ENCODE peak calls at places on chromosomes 4 and X, in four cellular contexts. One of them, this sample, is unnamed.

GRCh38 chr4:185383451-185383850 is 12.3 kb downstream of the LRP2BP start:
- DNase-seq in thoracic aorta: no peak
- DNase-seq in HCT116: no peak
- DNase-seq in astrocyte of the spinal cord: no peak
- DNase-seq in this sample: no peak

GRCh38 chr4:168844261-168845039 is 165.6 kb downstream of the CBR4 start:
- DNase-seq in thoracic aorta: no peak
- DNase-seq in HCT116: no peak
- DNase-seq in astrocyte of the spinal cord: no peak
- DNase-seq in this sample: no peak

GRCh38 chr4:61400446-61400845 is 200.3 kb downstream of the ADGRL3 start:
- DNase-seq in thoracic aorta: no peak
- DNase-seq in HCT116: no peak
- DNase-seq in astrocyte of the spinal cord: no peak
- DNase-seq in this sample: no peak

GRCh38 chr4:145618210-145618911 is 824 bp upstream of the MMAA start:
- DNase-seq in thoracic aorta: no peak
- DNase-seq in HCT116: no peak
- DNase-seq in astrocyte of the spinal cord: no peak
- DNase-seq in this sample: no peak

GRCh38 chr4:168164915-168165548 is 72.7 kb downstream of the ANXA10 start:
- DNase-seq in thoracic aorta: no peak
- DNase-seq in HCT116: no peak
- DNase-seq in astrocyte of the spinal cord: no peak
- DNase-seq in this sample: no peak

GRCh38 chrX:53265771-53266170 is 15.6 kb downstream of the IQSEC2 start:
- DNase-seq in thoracic aorta: no peak
- DNase-seq in HCT116: no peak
- DNase-seq in astrocyte of the spinal cord: peak
- DNase-seq in this sample: no peak

GRCh38 chrX:106905064-106905708 is 2.0 kb upstream of the RIPPLY1 start:
- DNase-seq in thoracic aorta: no peak
- DNase-seq in HCT116: no peak
- DNase-seq in astrocyte of the spinal cord: no peak
- DNase-seq in this sample: no peak

GRCh38 chr4:150209140-150209829 is 131.0 kb downstream of the DCLK2 start:
- DNase-seq in thoracic aorta: no peak
- DNase-seq in HCT116: peak
- DNase-seq in astrocyte of the spinal cord: peak
- DNase-seq in this sample: no peak

GRCh38 chr4:1887065-1887464 is 15.9 kb downstream of the NSD2 start:
- DNase-seq in thoracic aorta: no peak
- DNase-seq in HCT116: no peak
- DNase-seq in astrocyte of the spinal cord: no peak
- DNase-seq in this sample: no peak

GRCh38 chrX:8971116-8971515 is 62.8 kb downstream of the FAM9B start:
- DNase-seq in thoracic aorta: no peak
- DNase-seq in HCT116: peak
- DNase-seq in astrocyte of the spinal cord: peak
- DNase-seq in this sample: peak

GRCh38 chrX:85851418-85851817 is 195.9 kb downstream of the CHM start:
- DNase-seq in thoracic aorta: no peak
- DNase-seq in HCT116: peak
- DNase-seq in astrocyte of the spinal cord: no peak
- DNase-seq in this sample: no peak

GRCh38 chr4:181536753-181537434 is 706.3 kb upstream of the TENM3 start:
- DNase-seq in thoracic aorta: no peak
- DNase-seq in HCT116: no peak
- DNase-seq in astrocyte of the spinal cord: no peak
- DNase-seq in this sample: no peak

GRCh38 chrX:78747471-78747870 is at the start of gene LPAR4:
- DNase-seq in thoracic aorta: no peak
- DNase-seq in HCT116: no peak
- DNase-seq in astrocyte of the spinal cord: peak
- DNase-seq in this sample: no peak

GRCh38 chrX:2723316-2723879 is 28.4 kb upstream of the XG start:
- DNase-seq in thoracic aorta: no peak
- DNase-seq in HCT116: no peak
- DNase-seq in astrocyte of the spinal cord: no peak
- DNase-seq in this sample: no peak

DNA sequence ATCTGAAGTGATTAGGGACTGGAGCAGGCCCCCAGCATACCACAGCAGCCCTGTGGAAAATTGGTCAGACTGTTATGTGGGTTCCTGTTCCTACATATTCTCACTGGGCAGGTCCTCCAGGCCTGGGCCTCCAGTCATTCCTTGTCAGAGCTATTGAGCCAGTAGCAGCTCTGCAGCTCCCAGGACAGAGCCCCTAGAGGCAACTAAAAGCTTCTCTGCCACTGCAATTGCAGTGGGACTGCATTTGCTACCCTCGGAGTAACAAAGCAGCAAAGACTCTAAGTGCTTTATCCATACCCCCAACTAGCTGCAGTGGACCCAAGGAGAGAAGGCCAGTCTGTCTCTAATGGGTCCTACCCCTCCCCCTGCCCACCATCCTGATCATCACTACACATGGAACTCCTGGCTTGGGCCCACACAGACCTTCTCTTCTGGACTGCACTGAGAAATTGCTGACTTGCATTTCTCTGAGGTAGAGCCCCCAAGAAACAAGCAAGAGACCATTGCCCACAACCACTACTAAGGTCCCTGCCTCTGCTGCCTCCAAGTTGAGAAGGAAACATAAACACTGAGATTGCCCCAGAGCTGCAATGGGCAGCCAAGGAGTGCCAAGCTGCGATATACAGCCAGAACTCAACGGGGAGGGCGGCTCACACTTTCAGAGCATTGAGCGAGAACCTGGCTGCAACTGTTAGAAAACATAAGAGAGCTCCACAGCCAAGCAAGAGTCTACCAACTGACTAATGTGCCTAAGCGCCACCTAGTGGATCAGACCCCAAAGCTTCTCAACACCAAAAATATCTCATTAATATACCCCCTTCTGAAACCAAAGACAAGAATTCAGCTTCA is 738.7 kb upstream of the NDST4 start:
- DNase-seq in thoracic aorta: no peak
- DNase-seq in HCT116: peak
- DNase-seq in astrocyte of the spinal cord: peak
- DNase-seq in this sample: no peak
- TF ChIP-seq CTCF in thoracic aorta: no peak
- TF ChIP-seq CTCF in HCT116: peak
- TF ChIP-seq CTCF in astrocyte of the spinal cord: peak
- TF ChIP-seq CTCF in this sample: no peak

DNA sequence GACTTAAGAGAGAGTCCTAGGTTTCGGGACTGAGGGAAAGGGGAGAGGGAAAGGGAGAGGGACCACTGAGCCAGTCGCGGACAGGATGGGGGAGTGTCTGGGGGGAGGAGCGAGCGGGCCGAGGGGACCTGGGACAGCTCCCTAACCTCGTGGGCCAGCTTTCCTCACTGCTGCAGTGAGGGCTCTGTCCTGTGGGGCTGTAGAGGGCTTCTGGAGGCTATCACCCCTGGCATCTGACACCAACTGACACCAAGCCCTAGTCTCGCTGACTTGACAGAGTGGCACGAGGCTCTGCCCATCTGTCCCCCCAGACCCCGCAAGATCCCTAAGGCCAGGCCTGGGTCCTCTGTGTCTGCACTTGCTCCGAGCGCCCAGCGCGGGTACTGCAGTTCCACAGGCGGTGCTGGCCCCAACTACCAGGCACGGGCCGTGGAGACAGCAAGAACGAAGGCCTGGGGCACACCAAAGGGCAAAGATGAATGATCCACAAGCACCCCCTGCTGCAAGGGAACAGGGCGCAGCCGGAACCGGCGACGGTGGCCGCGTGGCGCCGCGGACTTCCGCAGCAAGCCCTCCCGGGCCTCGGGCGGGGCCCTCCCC is 465 bp downstream of the HAUS7 start:
- DNase-seq in thoracic aorta: no peak
- DNase-seq in HCT116: no peak
- DNase-seq in astrocyte of the spinal cord: peak
- DNase-seq in this sample: no peak
- TF ChIP-seq CTCF in thoracic aorta: no peak
- TF ChIP-seq CTCF in HCT116: peak
- TF ChIP-seq CTCF in astrocyte of the spinal cord: no peak
- TF ChIP-seq CTCF in this sample: no peak

GRCh38 chr4:48907706-48908477 is 1.3 kb upstream of the OCIAD2 start:
- DNase-seq in thoracic aorta: no peak
- DNase-seq in HCT116: no peak
- DNase-seq in astrocyte of the spinal cord: no peak
- DNase-seq in this sample: no peak

GRCh38 chr4:48904541-48905142 is 1.9 kb downstream of the OCIAD2 start:
- DNase-seq in thoracic aorta: no peak
- DNase-seq in HCT116: no peak
- DNase-seq in astrocyte of the spinal cord: peak
- DNase-seq in this sample: no peak

GRCh38 chr4:48904101-48904500 is 2.5 kb downstream of the OCIAD2 start:
- DNase-seq in thoracic aorta: no peak
- DNase-seq in HCT116: no peak
- DNase-seq in astrocyte of the spinal cord: no peak
- DNase-seq in this sample: no peak

GRCh38 chr4:48906283-48907173 is at the start of gene OCIAD2:
- DNase-seq in thoracic aorta: no peak
- DNase-seq in HCT116: peak
- DNase-seq in astrocyte of the spinal cord: peak
- DNase-seq in this sample: no peak

GRCh38 chr4:48905363-48906015 is 1.1 kb downstream of the OCIAD2 start:
- DNase-seq in thoracic aorta: no peak
- DNase-seq in HCT116: no peak
- DNase-seq in astrocyte of the spinal cord: peak
- DNase-seq in this sample: no peak
- TF ChIP-seq CTCF in thoracic aorta: no peak
- TF ChIP-seq CTCF in HCT116: peak
- TF ChIP-seq CTCF in astrocyte of the spinal cord: peak
- TF ChIP-seq CTCF in this sample: no peak

GRCh38 chrX:51463322-51463721 is 33.1 kb downstream of the NUDT11 start:
- DNase-seq in thoracic aorta: no peak
- DNase-seq in HCT116: no peak
- DNase-seq in astrocyte of the spinal cord: no peak
- DNase-seq in this sample: no peak

GRCh38 chrX:51456814-51457213 is 39.6 kb downstream of the NUDT11 start:
- DNase-seq in thoracic aorta: no peak
- DNase-seq in HCT116: no peak
- DNase-seq in astrocyte of the spinal cord: no peak
- DNase-seq in this sample: no peak

GRCh38 chrX:51461053-51462050 is 35.0 kb downstream of the NUDT11 start:
- DNase-seq in thoracic aorta: no peak
- DNase-seq in HCT116: peak
- DNase-seq in astrocyte of the spinal cord: peak
- DNase-seq in this sample: peak

GRCh38 chrX:51456246-51456645 is 40.1 kb downstream of the NUDT11 start:
- DNase-seq in thoracic aorta: no peak
- DNase-seq in HCT116: no peak
- DNase-seq in astrocyte of the spinal cord: no peak
- DNase-seq in this sample: no peak

DNA sequence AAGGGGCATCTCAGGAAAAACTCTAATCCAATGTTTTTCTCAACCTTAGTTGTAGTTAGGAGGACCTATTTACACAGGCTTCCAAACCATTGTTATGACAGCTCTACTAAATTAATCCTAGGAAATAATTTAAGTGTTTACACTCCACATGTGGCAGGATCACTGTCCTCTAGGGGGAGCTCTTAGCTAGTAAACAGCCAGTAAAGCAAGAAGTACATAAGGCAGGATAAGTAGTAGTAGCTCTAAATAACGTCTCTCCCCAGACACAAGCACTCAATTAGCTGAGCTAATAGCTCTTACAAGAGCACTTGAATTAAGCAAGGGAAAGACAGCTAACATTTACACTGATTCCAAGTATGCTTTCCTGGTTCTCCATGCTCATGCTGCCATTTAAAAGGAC is 37.3 kb downstream of the NUDT11 start:
- DNase-seq in thoracic aorta: no peak
- DNase-seq in HCT116: peak
- DNase-seq in astrocyte of the spinal cord: peak
- DNase-seq in this sample: no peak
- TF ChIP-seq CTCF in thoracic aorta: no peak
- TF ChIP-seq CTCF in HCT116: peak
- TF ChIP-seq CTCF in astrocyte of the spinal cord: peak
- TF ChIP-seq CTCF in this sample: peak

DNA sequence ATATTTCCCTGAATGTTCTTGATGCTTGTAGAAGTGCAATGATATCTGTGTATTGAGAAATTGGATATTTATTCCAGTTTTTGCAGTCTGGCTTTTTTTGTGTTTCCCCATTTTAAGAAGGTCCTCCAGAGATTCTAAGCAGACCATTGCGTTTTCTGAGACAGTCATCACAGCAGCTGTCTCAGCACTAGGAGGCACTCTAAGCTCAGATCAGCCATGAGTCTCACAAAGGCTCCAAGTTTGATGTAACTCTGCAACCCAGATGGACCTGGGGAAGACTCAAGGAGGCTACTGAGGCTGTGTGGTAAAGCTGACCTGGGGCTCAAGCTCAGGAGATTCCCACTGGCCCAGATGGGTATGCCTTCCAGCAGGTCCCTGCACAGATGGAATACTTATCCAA is 89.3 kb upstream of the CYLC1 start:
- DNase-seq in thoracic aorta: no peak
- DNase-seq in HCT116: no peak
- DNase-seq in astrocyte of the spinal cord: no peak
- DNase-seq in this sample: no peak
- TF ChIP-seq CTCF in thoracic aorta: no peak
- TF ChIP-seq CTCF in HCT116: no peak
- TF ChIP-seq CTCF in astrocyte of the spinal cord: no peak
- TF ChIP-seq CTCF in this sample: no peak

GRCh38 chr4:55184600-55185523 is 59.5 kb upstream of the KDR start:
- DNase-seq in thoracic aorta: no peak
- DNase-seq in HCT116: peak
- DNase-seq in astrocyte of the spinal cord: peak
- DNase-seq in this sample: no peak
- TF ChIP-seq CTCF in thoracic aorta: no peak
- TF ChIP-seq CTCF in HCT116: peak
- TF ChIP-seq CTCF in astrocyte of the spinal cord: peak
- TF ChIP-seq CTCF in this sample: no peak

GRCh38 chrX:130981836-130982235 is 76.3 kb upstream of the ARHGAP36 start:
- DNase-seq in thoracic aorta: no peak
- DNase-seq in HCT116: no peak
- DNase-seq in astrocyte of the spinal cord: no peak
- DNase-seq in this sample: no peak

GRCh38 chrX:130974323-130974722 is 71.3 kb upstream of the ENOX2 start:
- DNase-seq in thoracic aorta: no peak
- DNase-seq in HCT116: no peak
- DNase-seq in astrocyte of the spinal cord: peak
- DNase-seq in this sample: no peak

GRCh38 chrX:130975947-130976346 is 72.9 kb upstream of the ENOX2 start:
- DNase-seq in thoracic aorta: no peak
- DNase-seq in HCT116: peak
- DNase-seq in astrocyte of the spinal cord: peak
- DNase-seq in this sample: no peak
- TF ChIP-seq CTCF in thoracic aorta: peak
- TF ChIP-seq CTCF in HCT116: peak
- TF ChIP-seq CTCF in astrocyte of the spinal cord: peak
- TF ChIP-seq CTCF in this sample: peak